ENCODE peak calls at places on chromosomes 4 and X, in ten cellular contexts. O, Z, B, X, V, A, D, K, H and T are unnamed samples.
A peak's percentile ranks its signal among the peaks of the same experiment; 100 is the strongest.

GRCh38 chr4:89416968-89417367 is 109.4 kb upstream of the GPRIN3 start:
- DNase-seq in O (no peak), Z (no peak), B (peak; percentile 31), X (no peak), V (no peak), A (no peak), D (no peak), K (no peak), H (no peak), T (no peak)

GRCh38 chrX:103688949-103689348 is 2.5 kb upstream of the MORF4L2 start:
- DNase-seq in O (peak; percentile 33), Z (no peak), B (peak; percentile 50), X (peak; percentile 49), V (peak; percentile 6), A (no peak), D (peak; percentile 41), K (no peak), H (no peak), T (no peak)

GRCh38 chrX:39327255-39327654 is 526.0 kb downstream of the MID1IP1 start:
- DNase-seq in O (no peak), Z (peak; percentile 21), B (no peak), X (no peak), V (no peak), A (no peak), D (no peak), K (no peak), H (no peak), T (no peak)

GRCh38 chrX:37491686-37492085 is 79.8 kb upstream of the LANCL3 start:
- DNase-seq in O (no peak), Z (no peak), B (no peak), X (no peak), V (no peak), A (no peak), D (no peak), K (no peak), H (no peak), T (no peak)

GRCh38 chr4:139241784-139242151 is 38.3 kb downstream of the MGARP start:
- DNase-seq in O (no peak), Z (no peak), B (no peak), X (no peak), V (no peak), A (no peak), D (no peak), K (no peak), H (no peak), T (no peak)

GRCh38 chr4:149140841-149141240 is 674.8 kb downstream of the IQCM start:
- DNase-seq in O (peak; percentile 39), Z (no peak), B (no peak), X (no peak), V (no peak), A (no peak), D (no peak), K (no peak), H (no peak), T (no peak)

GRCh38 chrX:153732406-153732805 is 7.8 kb downstream of the ABCD1 start:
- DNase-seq in O (no peak), Z (no peak), B (no peak), X (no peak), V (no peak), A (no peak), D (no peak), K (no peak), H (no peak), T (no peak)

GRCh38 chrX:43140546-43140945 is 362.6 kb upstream of the PPP1R2C start:
- DNase-seq in O (no peak), Z (no peak), B (no peak), X (no peak), V (no peak), A (no peak), D (no peak), K (no peak), H (no peak), T (no peak)

GRCh38 chr4:181684310-181684709 is 558.9 kb upstream of the TENM3 start:
- DNase-seq in O (peak; percentile 94), Z (no peak), B (no peak), X (no peak), V (no peak), A (no peak), D (no peak), K (peak; percentile 63), H (no peak), T (no peak)

GRCh38 chrX:132615396-132616131 is 126.7 kb upstream of the MBNL3 start:
- DNase-seq in O (peak; percentile 39), Z (peak; percentile 21), B (peak; percentile 49), X (peak; percentile 68), V (no peak), A (no peak), D (peak; percentile 35), K (no peak), H (no peak), T (peak; percentile 30)

GRCh38 chr4:41692717-41693345 is 55.7 kb downstream of the PHOX2B start:
- DNase-seq in O (peak; percentile 67), Z (no peak), B (peak; percentile 46), X (peak; percentile 71), V (no peak), A (peak; percentile 17), D (peak; percentile 18), K (no peak), H (peak; percentile 58), T (peak; percentile 0)

GRCh38 chrX:108362026-108362425 is 76.2 kb downstream of the COL4A6 start:
- DNase-seq in O (peak; percentile 15), Z (no peak), B (no peak), X (no peak), V (no peak), A (peak; percentile 44), D (no peak), K (no peak), H (no peak), T (no peak)

GRCh38 chr4:28369504-28369903 is 1508.9 kb downstream of the STIM2 start:
- DNase-seq in O (peak; percentile 59), Z (no peak), B (no peak), X (no peak), V (no peak), A (no peak), D (no peak), K (no peak), H (no peak), T (no peak)

GRCh38 chr4:146776691-146777090 is 138.0 kb downstream of the POU4F2 start:
- DNase-seq in O (no peak), Z (no peak), B (no peak), X (no peak), V (no peak), A (no peak), D (no peak), K (no peak), H (no peak), T (no peak)

GRCh38 chr4:108303488-108304177 is 134.9 kb upstream of the LEF1 start:
- DNase-seq in O (peak; percentile 27), Z (no peak), B (no peak), X (peak; percentile 46), V (no peak), A (no peak), D (no peak), K (no peak), H (no peak), T (no peak)

GRCh38 chr4:40340034-40340433 is 4.9 kb downstream of the CHRNA9 start:
- DNase-seq in O (peak; percentile 15), Z (no peak), B (no peak), X (no peak), V (no peak), A (no peak), D (no peak), K (no peak), H (no peak), T (no peak)

GRCh38 chrX:68832101-68832416 is 3.2 kb downstream of the EFNB1 start:
- DNase-seq in O (peak; percentile 89), Z (no peak), B (peak; percentile 62), X (no peak), V (no peak), A (no peak), D (no peak), K (no peak), H (peak; percentile 67), T (no peak)

GRCh38 chrX:46649421-46650260 is 76.1 kb downstream of the CHST7 start:
- DNase-seq in O (peak; percentile 36), Z (no peak), B (no peak), X (no peak), V (no peak), A (peak; percentile 50), D (no peak), K (no peak), H (peak; percentile 60), T (no peak)

GRCh38 chr4:182600093-182600492 is 317.1 kb downstream of the DCTD start:
- DNase-seq in O (no peak), Z (no peak), B (no peak), X (no peak), V (peak; percentile 40), A (no peak), D (no peak), K (no peak), H (no peak), T (no peak)